ENCODE peak calls at places on chromosomes 1 and 21, in four cellular contexts. One of them, this sample, is unnamed.
A peak's percentile ranks its signal among the peaks of the same experiment; 100 is the strongest.

GRCh38 chr21:41490330-41490729 is 17.6 kb downstream of the TMPRSS2 start:
- DNase-seq in HepG2: no peak
- DNase-seq in GM12878: no peak
- DNase-seq in K562: no peak
- DNase-seq in this sample: no peak

GRCh38 chr1:183137782-183138181 is 48.3 kb upstream of the LAMC2 start:
- DNase-seq in HepG2: no peak
- DNase-seq in K562: no peak
- DNase-seq in GM12878: no peak
- DNase-seq in this sample: no peak

GRCh38 chr21:15301014-15301413 is 236.2 kb upstream of the NRIP1 start:
- DNase-seq in GM12878: no peak
- DNase-seq in K562: no peak
- DNase-seq in HepG2: no peak
- DNase-seq in this sample: no peak

GRCh38 chr1:40820251-40820797 is 36.7 kb downstream of the KCNQ4 start:
- DNase-seq in HepG2: no peak
- DNase-seq in K562: peak; percentile 78
- DNase-seq in GM12878: no peak
- DNase-seq in this sample: no peak

GRCh38 chr1:221223281-221223680 is 344.0 kb downstream of the HLX start:
- DNase-seq in K562: no peak
- DNase-seq in GM12878: no peak
- DNase-seq in HepG2: no peak
- DNase-seq in this sample: no peak

GRCh38 chr1:113782451-113782850 is 23.2 kb upstream of the PHTF1 start:
- DNase-seq in K562: no peak
- DNase-seq in GM12878: no peak
- DNase-seq in HepG2: no peak
- DNase-seq in this sample: no peak

GRCh38 chr21:34020005-34020847 is 53.2 kb upstream of the MRPS6 start:
- DNase-seq in K562: no peak
- DNase-seq in HepG2: peak; percentile 19
- DNase-seq in GM12878: peak; percentile 92
- DNase-seq in this sample: peak; percentile 6

GRCh38 chr1:170175477-170175876 is 29.7 kb downstream of the NTMT2 start:
- DNase-seq in HepG2: no peak
- DNase-seq in GM12878: no peak
- DNase-seq in K562: no peak
- DNase-seq in this sample: no peak

GRCh38 chr1:241738710-241739109 is 86.6 kb downstream of the WDR64 start:
- DNase-seq in HepG2: no peak
- DNase-seq in K562: no peak
- DNase-seq in GM12878: no peak
- DNase-seq in this sample: no peak

GRCh38 chr1:184160236-184160635 is 108.7 kb downstream of the TSEN15 start:
- DNase-seq in HepG2: no peak
- DNase-seq in K562: no peak
- DNase-seq in GM12878: peak; percentile 36
- DNase-seq in this sample: no peak

GRCh38 chr21:44370027-44370735 is 16.8 kb downstream of the TRPM2 start:
- DNase-seq in K562: peak; percentile 75
- DNase-seq in HepG2: peak; percentile 54
- DNase-seq in GM12878: no peak
- DNase-seq in this sample: peak; percentile 24

GRCh38 chr1:224923726-224924125 is 5.7 kb upstream of the DNAH14 start:
- DNase-seq in HepG2: no peak
- DNase-seq in GM12878: no peak
- DNase-seq in K562: no peak
- DNase-seq in this sample: no peak

GRCh38 chr1:96882096-96882495 is 160.5 kb downstream of the PTBP2 start:
- DNase-seq in GM12878: no peak
- DNase-seq in HepG2: no peak
- DNase-seq in K562: no peak
- DNase-seq in this sample: no peak

GRCh38 chr1:237799762-237800474 is 90.8 kb downstream of the ZP4 start:
- DNase-seq in GM12878: peak; percentile 9
- DNase-seq in HepG2: peak; percentile 43
- DNase-seq in K562: peak; percentile 85
- DNase-seq in this sample: peak; percentile 87

GRCh38 chr21:45950740-45951515 is 30.6 kb upstream of the COL6A1 start:
- DNase-seq in K562: no peak
- DNase-seq in GM12878: no peak
- DNase-seq in HepG2: no peak
- DNase-seq in this sample: no peak

GRCh38 chr1:43881415-43881814 is 52.2 kb upstream of the ARTN start:
- DNase-seq in K562: peak; percentile 32
- DNase-seq in HepG2: no peak
- DNase-seq in GM12878: no peak
- DNase-seq in this sample: no peak

GRCh38 chr1:159577446-159577845 is 10.2 kb upstream of the APCS start:
- DNase-seq in HepG2: no peak
- DNase-seq in GM12878: no peak
- DNase-seq in K562: no peak
- DNase-seq in this sample: no peak

GRCh38 chr1:67850611-67851075 is 17.4 kb upstream of the GNG12 start:
- DNase-seq in GM12878: no peak
- DNase-seq in K562: no peak
- DNase-seq in HepG2: no peak
- DNase-seq in this sample: peak; percentile 86

GRCh38 chr1:24912359-24913273 is 17.5 kb downstream of the RUNX3 start:
- DNase-seq in GM12878: no peak
- DNase-seq in K562: no peak
- DNase-seq in HepG2: no peak
- DNase-seq in this sample: no peak

GRCh38 chr1:208160259-208160819 is 83.8 kb downstream of the PLXNA2 start:
- DNase-seq in GM12878: no peak
- DNase-seq in K562: no peak
- DNase-seq in HepG2: no peak
- DNase-seq in this sample: no peak

GRCh38 chr21:25682382-25682781 is 43.3 kb downstream of the JAM2 start:
- DNase-seq in GM12878: no peak
- DNase-seq in HepG2: no peak
- DNase-seq in K562: no peak
- DNase-seq in this sample: no peak

GRCh38 chr1:209614906-209615305 is 31.4 kb downstream of the CAMK1G start:
- DNase-seq in HepG2: no peak
- DNase-seq in K562: no peak
- DNase-seq in GM12878: no peak
- DNase-seq in this sample: no peak

GRCh38 chr1:58755468-58755872 is 28.4 kb downstream of the JUN start:
- DNase-seq in HepG2: peak; percentile 83
- DNase-seq in K562: no peak
- DNase-seq in GM12878: peak; percentile 33
- DNase-seq in this sample: peak; percentile 41

GRCh38 chr1:228727682-228728171 is 7.6 kb upstream of the RHOU start:
- DNase-seq in HepG2: no peak
- DNase-seq in GM12878: no peak
- DNase-seq in K562: no peak
- DNase-seq in this sample: no peak

GRCh38 chr1:19010995-19011696 is 54.7 kb upstream of the IFFO2 start:
- DNase-seq in GM12878: peak; percentile 43
- DNase-seq in K562: no peak
- DNase-seq in HepG2: peak; percentile 95
- DNase-seq in this sample: peak; percentile 96

GRCh38 chr1:155206891-155207577 is 663 bp downstream of the THBS3 start:
- DNase-seq in K562: peak; percentile 77
- DNase-seq in HepG2: peak; percentile 72
- DNase-seq in GM12878: no peak
- DNase-seq in this sample: peak; percentile 84

GRCh38 chr1:3012511-3013291 is 8.6 kb upstream of the ACTRT2 start:
- DNase-seq in GM12878: no peak
- DNase-seq in HepG2: peak; percentile 12
- DNase-seq in K562: peak; percentile 91
- DNase-seq in this sample: peak; percentile 66

GRCh38 chr1:171999756-172000155 is 158.5 kb downstream of the DNM3 start:
- DNase-seq in K562: no peak
- DNase-seq in HepG2: no peak
- DNase-seq in GM12878: no peak
- DNase-seq in this sample: no peak

GRCh38 chr1:1435094-1435903 is at the start of gene VWA1:
- DNase-seq in K562: peak; percentile 98
- DNase-seq in HepG2: no peak
- DNase-seq in GM12878: no peak
- DNase-seq in this sample: peak; percentile 48

GRCh38 chr1:7178741-7179140 is 393.5 kb downstream of the CAMTA1 start:
- DNase-seq in K562: no peak
- DNase-seq in HepG2: no peak
- DNase-seq in GM12878: no peak
- DNase-seq in this sample: no peak

GRCh38 chr1:222931018-222931417 is 116.2 kb downstream of the DISP1 start:
- DNase-seq in HepG2: no peak
- DNase-seq in GM12878: no peak
- DNase-seq in K562: no peak
- DNase-seq in this sample: no peak

GRCh38 chr1:62325696-62326095 is 6.5 kb upstream of the KANK4 start:
- DNase-seq in K562: no peak
- DNase-seq in HepG2: peak; percentile 35
- DNase-seq in GM12878: no peak
- DNase-seq in this sample: no peak

GRCh38 chr1:202282017-202282335 is 59.8 kb downstream of the UBE2T start:
- DNase-seq in K562: no peak
- DNase-seq in HepG2: no peak
- DNase-seq in GM12878: no peak
- DNase-seq in this sample: no peak

GRCh38 chr1:202282596-202283283 is 59.0 kb downstream of the UBE2T start:
- DNase-seq in GM12878: no peak
- DNase-seq in K562: no peak
- DNase-seq in HepG2: no peak
- DNase-seq in this sample: no peak

GRCh38 chr1:202283991-202284390 is 57.7 kb downstream of the UBE2T start:
- DNase-seq in GM12878: no peak
- DNase-seq in K562: no peak
- DNase-seq in HepG2: no peak
- DNase-seq in this sample: peak; percentile 69

GRCh38 chr1:202281316-202282016 is 60.3 kb downstream of the UBE2T start:
- DNase-seq in K562: no peak
- DNase-seq in HepG2: no peak
- DNase-seq in GM12878: no peak
- DNase-seq in this sample: no peak

GRCh38 chr1:202283379-202283844 is 58.3 kb downstream of the UBE2T start:
- DNase-seq in GM12878: no peak
- DNase-seq in K562: no peak
- DNase-seq in HepG2: no peak
- DNase-seq in this sample: peak; percentile 28
- TF ChIP-seq POLR2AphosphoS2 in GM12878: no peak
- TF ChIP-seq POLR2AphosphoS2 in K562: no peak
- TF ChIP-seq POLR2AphosphoS2 in HepG2: no peak
- TF ChIP-seq POLR2AphosphoS2 in this sample: no peak

GRCh38 chr1:17405898-17406759 is 33.3 kb downstream of the RCC2 start:
- DNase-seq in GM12878: no peak
- DNase-seq in K562: peak; percentile 81
- DNase-seq in HepG2: peak; percentile 71
- DNase-seq in this sample: peak; percentile 62
- TF ChIP-seq POLR2AphosphoS2 in GM12878: no peak
- TF ChIP-seq POLR2AphosphoS2 in K562: peak; percentile 95
- TF ChIP-seq POLR2AphosphoS2 in HepG2: no peak
- TF ChIP-seq POLR2AphosphoS2 in this sample: no peak

DNA sequence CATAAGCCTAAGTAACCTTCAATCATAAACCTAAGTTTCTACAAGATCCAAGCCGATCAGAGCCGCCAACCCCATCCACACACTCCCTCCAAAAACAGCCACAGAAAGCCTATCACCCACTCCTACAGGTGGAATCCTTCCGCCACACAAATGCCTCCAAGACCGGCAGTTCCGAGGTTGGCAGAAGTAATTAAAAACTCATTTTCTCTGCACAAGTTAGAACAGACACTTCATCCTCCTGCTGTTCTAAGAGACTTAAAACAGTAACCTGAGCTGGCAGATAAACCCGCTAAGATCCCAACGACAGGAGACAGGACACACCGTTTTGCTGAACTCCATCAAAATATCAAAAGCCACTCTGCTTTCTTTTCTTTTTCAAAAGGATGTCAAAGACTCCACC is 2.8 kb downstream of the SSBP3 start:
- DNase-seq in HepG2: no peak
- DNase-seq in K562: no peak
- DNase-seq in GM12878: no peak
- DNase-seq in this sample: no peak
- TF ChIP-seq POLR2AphosphoS2 in HepG2: no peak
- TF ChIP-seq POLR2AphosphoS2 in K562: no peak
- TF ChIP-seq POLR2AphosphoS2 in GM12878: no peak
- TF ChIP-seq POLR2AphosphoS2 in this sample: no peak

DNA sequence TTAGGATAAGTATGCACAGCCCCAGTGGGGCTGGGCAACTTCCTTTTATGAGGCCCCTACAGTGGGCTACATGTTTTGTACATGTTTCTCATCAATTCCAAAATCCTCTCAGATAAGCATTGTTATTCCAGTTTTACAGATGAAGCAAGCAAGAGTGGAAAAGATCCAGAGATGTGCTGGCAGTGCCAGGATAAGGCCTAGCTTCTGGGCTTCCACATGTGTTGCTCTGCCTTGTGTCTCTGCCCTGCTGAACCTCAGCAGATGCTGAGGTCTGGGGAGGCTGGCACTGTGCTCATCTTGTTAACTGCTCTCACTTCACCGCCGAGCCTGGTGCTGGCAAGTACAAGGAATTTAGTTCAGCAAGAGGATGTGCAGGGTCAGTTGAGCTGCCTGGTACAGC is 202.1 kb downstream of the TRABD2B start:
- DNase-seq in HepG2: no peak
- DNase-seq in K562: no peak
- DNase-seq in GM12878: no peak
- DNase-seq in this sample: no peak
- TF ChIP-seq POLR2AphosphoS2 in HepG2: no peak
- TF ChIP-seq POLR2AphosphoS2 in K562: no peak
- TF ChIP-seq POLR2AphosphoS2 in GM12878: no peak
- TF ChIP-seq POLR2AphosphoS2 in this sample: no peak

DNA sequence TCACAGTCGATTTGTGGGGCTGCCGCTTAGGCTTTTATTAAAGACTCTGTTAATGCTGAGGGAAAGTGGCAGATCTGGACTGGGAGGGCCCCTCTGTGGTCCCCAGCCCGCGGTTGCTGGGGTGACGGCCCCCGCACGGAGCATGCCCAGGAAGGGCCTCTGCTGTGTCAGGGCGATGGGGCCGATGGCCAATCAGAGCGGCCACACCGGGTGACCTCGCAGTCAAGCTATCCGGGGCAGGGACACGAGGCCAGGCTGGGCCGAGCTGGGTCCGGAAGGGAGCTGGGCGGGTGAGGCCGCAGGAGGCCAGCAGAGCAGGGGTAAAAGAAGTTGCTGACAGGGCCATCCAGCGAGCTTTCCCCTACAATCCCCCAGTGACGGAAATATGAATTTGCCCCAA is 145.1 kb downstream of the CASZ1 start:
- DNase-seq in K562: peak; percentile 60
- DNase-seq in HepG2: peak; percentile 15
- DNase-seq in GM12878: no peak
- DNase-seq in this sample: no peak
- TF ChIP-seq POLR2AphosphoS2 in K562: no peak
- TF ChIP-seq POLR2AphosphoS2 in HepG2: no peak
- TF ChIP-seq POLR2AphosphoS2 in GM12878: no peak
- TF ChIP-seq POLR2AphosphoS2 in this sample: no peak

GRCh38 chr1:10866314-10867091 is 70.1 kb upstream of the CASZ1 start:
- DNase-seq in GM12878: no peak
- DNase-seq in HepG2: peak; percentile 18
- DNase-seq in K562: no peak
- DNase-seq in this sample: peak; percentile 16
- TF ChIP-seq POLR2AphosphoS2 in GM12878: no peak
- TF ChIP-seq POLR2AphosphoS2 in HepG2: no peak
- TF ChIP-seq POLR2AphosphoS2 in K562: no peak
- TF ChIP-seq POLR2AphosphoS2 in this sample: no peak

This sample was measured in A549.